ENCODE peak calls at places on chromosomes 12 and 14, in ten cellular contexts. One of them, this sample, is unnamed. For H3K36me3, the result is how much of the 10 kb centered on the place peaks cover.

GRCh38 chr12:508795-509194 is 49.1 kb downstream of the B4GALNT3 start:
- DNase-seq in neural progenitor cell: no peak
- DNase-seq in endothelial cell of umbilical vein: no peak
- DNase-seq in MG63: no peak
- DNase-seq in uterus: no peak
- DNase-seq in gastrocnemius medialis: no peak
- DNase-seq in naive thymus-derived CD4-positive, alpha-beta T cell: no peak
- DNase-seq in brain microvascular endothelial cell: no peak
- DNase-seq in CD8-positive, alpha-beta T cell: no peak
- DNase-seq in MM.1S: no peak
- DNase-seq in this sample: no peak

GRCh38 chr14:75523771-75524171 is 1.5 kb downstream of the BATF start:
- DNase-seq in brain microvascular endothelial cell: no peak
- DNase-seq in MM.1S: no peak
- DNase-seq in uterus: peak
- DNase-seq in endothelial cell of umbilical vein: peak
- DNase-seq in gastrocnemius medialis: no peak
- DNase-seq in neural progenitor cell: no peak
- DNase-seq in MG63: peak
- DNase-seq in CD8-positive, alpha-beta T cell: no peak
- DNase-seq in naive thymus-derived CD4-positive, alpha-beta T cell: no peak
- DNase-seq in this sample: no peak

GRCh38 chr14:81051547-81051946 is 96.1 kb downstream of the TSHR start:
- DNase-seq in neural progenitor cell: no peak
- DNase-seq in MM.1S: no peak
- DNase-seq in endothelial cell of umbilical vein: no peak
- DNase-seq in naive thymus-derived CD4-positive, alpha-beta T cell: no peak
- DNase-seq in MG63: no peak
- DNase-seq in CD8-positive, alpha-beta T cell: no peak
- DNase-seq in brain microvascular endothelial cell: no peak
- DNase-seq in gastrocnemius medialis: no peak
- DNase-seq in uterus: no peak
- DNase-seq in this sample: no peak

GRCh38 chr14:98704441-98704840 is 567.6 kb downstream of the BCL11B start:
- DNase-seq in neural progenitor cell: no peak
- DNase-seq in naive thymus-derived CD4-positive, alpha-beta T cell: peak
- DNase-seq in MG63: no peak
- DNase-seq in endothelial cell of umbilical vein: no peak
- DNase-seq in CD8-positive, alpha-beta T cell: peak
- DNase-seq in MM.1S: no peak
- DNase-seq in gastrocnemius medialis: no peak
- DNase-seq in uterus: no peak
- DNase-seq in brain microvascular endothelial cell: no peak
- DNase-seq in this sample: no peak

GRCh38 chr12:108594-108993 is 42.0 kb downstream of the IQSEC3 start:
- DNase-seq in MG63: peak
- DNase-seq in gastrocnemius medialis: peak
- DNase-seq in naive thymus-derived CD4-positive, alpha-beta T cell: no peak
- DNase-seq in uterus: no peak
- DNase-seq in MM.1S: no peak
- DNase-seq in CD8-positive, alpha-beta T cell: no peak
- DNase-seq in neural progenitor cell: no peak
- DNase-seq in brain microvascular endothelial cell: no peak
- DNase-seq in endothelial cell of umbilical vein: no peak
- DNase-seq in this sample: peak

GRCh38 chr12:7934560-7935463 is 1.2 kb downstream of the SLC2A3 start:
- DNase-seq in endothelial cell of umbilical vein: peak
- DNase-seq in MG63: no peak
- DNase-seq in gastrocnemius medialis: no peak
- DNase-seq in uterus: no peak
- DNase-seq in CD8-positive, alpha-beta T cell: no peak
- DNase-seq in brain microvascular endothelial cell: no peak
- DNase-seq in MM.1S: no peak
- DNase-seq in neural progenitor cell: peak
- DNase-seq in naive thymus-derived CD4-positive, alpha-beta T cell: no peak
- DNase-seq in this sample: no peak

GRCh38 chr14:38405851-38406630 is 150.1 kb upstream of the CLEC14A start:
- DNase-seq in neural progenitor cell: peak
- DNase-seq in CD8-positive, alpha-beta T cell: no peak
- DNase-seq in endothelial cell of umbilical vein: peak
- DNase-seq in brain microvascular endothelial cell: peak
- DNase-seq in MG63: peak
- DNase-seq in uterus: no peak
- DNase-seq in MM.1S: no peak
- DNase-seq in naive thymus-derived CD4-positive, alpha-beta T cell: no peak
- DNase-seq in gastrocnemius medialis: no peak
- DNase-seq in this sample: peak

GRCh38 chr14:96072746-96073145 is 33.6 kb downstream of the C14orf132 start:
- DNase-seq in MG63: no peak
- DNase-seq in gastrocnemius medialis: no peak
- DNase-seq in brain microvascular endothelial cell: no peak
- DNase-seq in CD8-positive, alpha-beta T cell: no peak
- DNase-seq in neural progenitor cell: no peak
- DNase-seq in naive thymus-derived CD4-positive, alpha-beta T cell: no peak
- DNase-seq in uterus: no peak
- DNase-seq in endothelial cell of umbilical vein: no peak
- DNase-seq in MM.1S: no peak
- DNase-seq in this sample: no peak

GRCh38 chr12:79194595-79194994 is 330.0 kb downstream of the SYT1 start:
- DNase-seq in brain microvascular endothelial cell: no peak
- DNase-seq in CD8-positive, alpha-beta T cell: no peak
- DNase-seq in MG63: no peak
- DNase-seq in uterus: no peak
- DNase-seq in MM.1S: no peak
- DNase-seq in endothelial cell of umbilical vein: no peak
- DNase-seq in gastrocnemius medialis: no peak
- DNase-seq in neural progenitor cell: no peak
- DNase-seq in naive thymus-derived CD4-positive, alpha-beta T cell: no peak
- DNase-seq in this sample: no peak

GRCh38 chr12:106296179-106296877 is 6.2 kb upstream of the TCP11L2 start:
- DNase-seq in neural progenitor cell: no peak
- DNase-seq in CD8-positive, alpha-beta T cell: no peak
- DNase-seq in naive thymus-derived CD4-positive, alpha-beta T cell: no peak
- DNase-seq in brain microvascular endothelial cell: peak
- DNase-seq in MG63: peak
- DNase-seq in uterus: no peak
- DNase-seq in endothelial cell of umbilical vein: no peak
- DNase-seq in MM.1S: no peak
- DNase-seq in gastrocnemius medialis: no peak
- DNase-seq in this sample: no peak

DNA sequence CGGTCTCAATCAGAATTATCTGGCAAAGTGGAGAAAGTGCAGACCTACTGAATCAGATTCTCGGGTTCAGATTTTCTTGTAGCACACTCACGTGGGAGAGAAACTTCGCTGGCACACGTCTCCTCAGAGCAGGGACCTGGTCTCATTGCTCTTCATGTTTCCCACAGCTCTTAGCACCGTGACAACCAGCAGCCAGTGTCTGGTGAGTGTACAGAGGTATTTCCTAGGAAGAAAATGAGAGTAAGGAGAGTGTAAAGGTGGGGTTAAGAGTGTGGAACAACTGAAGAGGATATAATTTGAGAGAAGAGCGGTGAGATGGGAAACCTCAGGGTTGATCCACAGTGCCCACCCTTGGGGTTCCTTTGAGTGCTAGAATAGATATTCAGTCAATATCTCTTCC is 89.2 kb downstream of the ARF6 start:
- DNase-seq in gastrocnemius medialis: no peak
- DNase-seq in MM.1S: no peak
- DNase-seq in MG63: no peak
- DNase-seq in brain microvascular endothelial cell: peak
- DNase-seq in CD8-positive, alpha-beta T cell: no peak
- DNase-seq in naive thymus-derived CD4-positive, alpha-beta T cell: no peak
- DNase-seq in neural progenitor cell: no peak
- DNase-seq in endothelial cell of umbilical vein: no peak
- DNase-seq in uterus: no peak
- DNase-seq in this sample: no peak
- H3K4me3 ChIP-seq in gastrocnemius medialis: no peak
- H3K4me3 ChIP-seq in MM.1S: no peak
- H3K4me3 ChIP-seq in MG63: no peak
- H3K4me3 ChIP-seq in brain microvascular endothelial cell: no peak
- H3K4me3 ChIP-seq in CD8-positive, alpha-beta T cell: no peak
- H3K4me3 ChIP-seq in naive thymus-derived CD4-positive, alpha-beta T cell: no peak
- H3K4me3 ChIP-seq in neural progenitor cell: no peak
- H3K4me3 ChIP-seq in endothelial cell of umbilical vein: no peak
- H3K4me3 ChIP-seq in uterus: no peak
- H3K4me3 ChIP-seq in this sample: no peak

GRCh38 chr12:14482886-14483285 is 84.8 kb downstream of the PLBD1 start:
- DNase-seq in endothelial cell of umbilical vein: no peak
- DNase-seq in gastrocnemius medialis: no peak
- DNase-seq in neural progenitor cell: no peak
- DNase-seq in MM.1S: no peak
- DNase-seq in brain microvascular endothelial cell: no peak
- DNase-seq in uterus: no peak
- DNase-seq in CD8-positive, alpha-beta T cell: no peak
- DNase-seq in naive thymus-derived CD4-positive, alpha-beta T cell: no peak
- DNase-seq in MG63: no peak
- DNase-seq in this sample: no peak
- H3K36me3 ChIP-seq in endothelial cell of umbilical vein: under half
- H3K36me3 ChIP-seq in gastrocnemius medialis: half or more
- H3K36me3 ChIP-seq in neural progenitor cell: under half
- H3K36me3 ChIP-seq in MM.1S: under half
- H3K36me3 ChIP-seq in brain microvascular endothelial cell: under half
- H3K36me3 ChIP-seq in uterus: under half
- H3K36me3 ChIP-seq in CD8-positive, alpha-beta T cell: under half
- H3K36me3 ChIP-seq in naive thymus-derived CD4-positive, alpha-beta T cell: half or more
- H3K36me3 ChIP-seq in MG63: under half
- H3K36me3 ChIP-seq in this sample: under half

GRCh38 chr12:127386723-127387122 is 880.2 kb upstream of the TMEM132C start:
- DNase-seq in endothelial cell of umbilical vein: no peak
- DNase-seq in neural progenitor cell: no peak
- DNase-seq in naive thymus-derived CD4-positive, alpha-beta T cell: no peak
- DNase-seq in MG63: no peak
- DNase-seq in MM.1S: no peak
- DNase-seq in uterus: no peak
- DNase-seq in brain microvascular endothelial cell: no peak
- DNase-seq in gastrocnemius medialis: no peak
- DNase-seq in CD8-positive, alpha-beta T cell: no peak
- DNase-seq in this sample: no peak

GRCh38 chr12:127381681-127382080 is 885.3 kb upstream of the TMEM132C start:
- DNase-seq in MG63: no peak
- DNase-seq in endothelial cell of umbilical vein: no peak
- DNase-seq in neural progenitor cell: no peak
- DNase-seq in MM.1S: no peak
- DNase-seq in uterus: no peak
- DNase-seq in gastrocnemius medialis: no peak
- DNase-seq in naive thymus-derived CD4-positive, alpha-beta T cell: no peak
- DNase-seq in CD8-positive, alpha-beta T cell: no peak
- DNase-seq in brain microvascular endothelial cell: no peak
- DNase-seq in this sample: no peak

GRCh38 chr12:127383281-127383680 is 883.7 kb upstream of the TMEM132C start:
- DNase-seq in CD8-positive, alpha-beta T cell: no peak
- DNase-seq in naive thymus-derived CD4-positive, alpha-beta T cell: no peak
- DNase-seq in brain microvascular endothelial cell: no peak
- DNase-seq in neural progenitor cell: no peak
- DNase-seq in uterus: no peak
- DNase-seq in MM.1S: no peak
- DNase-seq in gastrocnemius medialis: no peak
- DNase-seq in endothelial cell of umbilical vein: no peak
- DNase-seq in MG63: peak
- DNase-seq in this sample: no peak

DNA sequence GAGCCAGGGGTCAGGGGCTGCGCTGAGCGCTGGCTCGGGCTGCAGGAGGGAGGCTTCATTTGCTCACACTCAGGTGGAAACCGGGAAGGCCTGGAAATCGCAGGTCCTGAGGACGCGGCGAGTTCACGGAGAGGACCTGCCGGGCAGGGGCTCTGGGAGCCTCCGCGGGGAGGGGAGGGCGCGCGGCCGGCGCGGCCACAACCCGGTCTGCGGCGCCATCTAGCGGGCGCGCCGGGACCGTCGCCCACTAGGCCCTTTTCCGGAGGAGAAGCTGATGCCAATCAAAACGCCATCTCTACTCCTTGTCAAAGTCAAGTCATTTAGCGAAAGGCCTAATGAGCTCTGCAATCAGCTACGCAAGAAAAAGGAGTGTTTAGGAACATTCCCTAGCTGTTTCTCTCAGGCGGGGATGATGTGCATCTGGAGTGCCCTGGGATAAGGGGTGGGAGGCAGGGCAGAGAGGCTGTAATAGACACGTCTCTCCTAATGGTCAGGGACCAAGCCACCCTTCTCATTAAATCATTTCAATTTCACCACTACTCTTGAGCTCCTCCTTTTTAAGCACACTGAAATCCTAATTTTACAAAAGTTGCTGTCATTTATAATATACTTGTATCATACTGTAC is 885.8 kb upstream of the TMEM132C start:
- DNase-seq in gastrocnemius medialis: no peak
- DNase-seq in MG63: peak
- DNase-seq in endothelial cell of umbilical vein: no peak
- DNase-seq in brain microvascular endothelial cell: no peak
- DNase-seq in MM.1S: peak
- DNase-seq in uterus: no peak
- DNase-seq in naive thymus-derived CD4-positive, alpha-beta T cell: no peak
- DNase-seq in CD8-positive, alpha-beta T cell: no peak
- DNase-seq in neural progenitor cell: peak
- DNase-seq in this sample: peak
- H3K4me3 ChIP-seq in gastrocnemius medialis: no peak
- H3K4me3 ChIP-seq in MG63: peak
- H3K4me3 ChIP-seq in endothelial cell of umbilical vein: no peak
- H3K4me3 ChIP-seq in brain microvascular endothelial cell: peak
- H3K4me3 ChIP-seq in MM.1S: peak
- H3K4me3 ChIP-seq in uterus: no peak
- H3K4me3 ChIP-seq in naive thymus-derived CD4-positive, alpha-beta T cell: no peak
- H3K4me3 ChIP-seq in CD8-positive, alpha-beta T cell: no peak
- H3K4me3 ChIP-seq in neural progenitor cell: peak
- H3K4me3 ChIP-seq in this sample: no peak

GRCh38 chr12:109581856-109582255 is 8.3 kb downstream of the MVK start:
- DNase-seq in MM.1S: no peak
- DNase-seq in gastrocnemius medialis: no peak
- DNase-seq in endothelial cell of umbilical vein: no peak
- DNase-seq in MG63: peak
- DNase-seq in uterus: no peak
- DNase-seq in brain microvascular endothelial cell: peak
- DNase-seq in neural progenitor cell: no peak
- DNase-seq in naive thymus-derived CD4-positive, alpha-beta T cell: no peak
- DNase-seq in CD8-positive, alpha-beta T cell: no peak
- DNase-seq in this sample: peak

GRCh38 chr12:109582636-109583035 is 9.0 kb downstream of the MVK start:
- DNase-seq in brain microvascular endothelial cell: no peak
- DNase-seq in neural progenitor cell: peak
- DNase-seq in CD8-positive, alpha-beta T cell: no peak
- DNase-seq in MM.1S: no peak
- DNase-seq in naive thymus-derived CD4-positive, alpha-beta T cell: no peak
- DNase-seq in uterus: no peak
- DNase-seq in MG63: no peak
- DNase-seq in endothelial cell of umbilical vein: no peak
- DNase-seq in gastrocnemius medialis: no peak
- DNase-seq in this sample: peak

GRCh38 chr12:109580684-109581333 is 7.2 kb downstream of the MVK start:
- DNase-seq in gastrocnemius medialis: no peak
- DNase-seq in endothelial cell of umbilical vein: no peak
- DNase-seq in MG63: no peak
- DNase-seq in uterus: no peak
- DNase-seq in CD8-positive, alpha-beta T cell: no peak
- DNase-seq in MM.1S: no peak
- DNase-seq in naive thymus-derived CD4-positive, alpha-beta T cell: no peak
- DNase-seq in brain microvascular endothelial cell: no peak
- DNase-seq in neural progenitor cell: no peak
- DNase-seq in this sample: no peak

GRCh38 chr12:109580272-109580671 is 6.7 kb downstream of the MVK start:
- DNase-seq in CD8-positive, alpha-beta T cell: no peak
- DNase-seq in naive thymus-derived CD4-positive, alpha-beta T cell: no peak
- DNase-seq in brain microvascular endothelial cell: no peak
- DNase-seq in MM.1S: no peak
- DNase-seq in uterus: no peak
- DNase-seq in MG63: no peak
- DNase-seq in neural progenitor cell: peak
- DNase-seq in endothelial cell of umbilical vein: no peak
- DNase-seq in gastrocnemius medialis: no peak
- DNase-seq in this sample: no peak

GRCh38 chr12:109581334-109581691 is 7.7 kb downstream of the MVK start:
- DNase-seq in MM.1S: no peak
- DNase-seq in MG63: no peak
- DNase-seq in gastrocnemius medialis: no peak
- DNase-seq in endothelial cell of umbilical vein: no peak
- DNase-seq in CD8-positive, alpha-beta T cell: no peak
- DNase-seq in neural progenitor cell: no peak
- DNase-seq in naive thymus-derived CD4-positive, alpha-beta T cell: no peak
- DNase-seq in uterus: no peak
- DNase-seq in brain microvascular endothelial cell: no peak
- DNase-seq in this sample: no peak
- H3K36me3 ChIP-seq in MM.1S: under half
- H3K36me3 ChIP-seq in MG63: under half
- H3K36me3 ChIP-seq in gastrocnemius medialis: half or more
- H3K36me3 ChIP-seq in endothelial cell of umbilical vein: under half
- H3K36me3 ChIP-seq in CD8-positive, alpha-beta T cell: under half
- H3K36me3 ChIP-seq in neural progenitor cell: under half
- H3K36me3 ChIP-seq in naive thymus-derived CD4-positive, alpha-beta T cell: half or more
- H3K36me3 ChIP-seq in uterus: under half
- H3K36me3 ChIP-seq in brain microvascular endothelial cell: under half
- H3K36me3 ChIP-seq in this sample: under half